ENCODE peak calls at places on chromosomes 6 and 20, in eight cellular contexts. T is lower lobe of right lung, H is SK-N-SH, J is GM20000, Z is OCI-LY7, Q is left lung, I is pancreas, P is psoas muscle. L is an unnamed sample.

GRCh38 chr20:50305636-50306477 is 115.2 kb downstream of the CEBPB start:
- DNase-seq in T (no peak), H (peak), J (no peak), Z (no peak), Q (no peak), I (no peak), P (peak), L (no peak)

GRCh38 chr6:4687989-4688947 is 87.9 kb upstream of the CDYL start:
- DNase-seq in T (no peak), H (no peak), J (no peak), Z (no peak), Q (peak), I (no peak), P (no peak), L (no peak)

GRCh38 chr6:119071576-119071975 is 6.9 kb downstream of the FAM184A start:
- DNase-seq in T (no peak), H (no peak), J (no peak), Z (no peak), Q (no peak), I (no peak), P (no peak), L (no peak)

GRCh38 chr6:89989742-89990141 is 95.5 kb downstream of the GJA10 start:
- DNase-seq in T (no peak), H (no peak), J (no peak), Z (no peak), Q (no peak), I (no peak), P (no peak), L (no peak)

GRCh38 chr6:39617023-39617422 is 108.2 kb downstream of the KIF6 start:
- DNase-seq in T (no peak), H (no peak), J (no peak), Z (no peak), Q (no peak), I (no peak), P (no peak), L (no peak)

GRCh38 chr6:13234130-13234529 is 94.2 kb downstream of the TBC1D7 start:
- DNase-seq in T (no peak), H (no peak), J (no peak), Z (no peak), Q (no peak), I (no peak), P (no peak), L (no peak)

GRCh38 chr20:39795401-39796272 is 833.5 kb downstream of the DHX35 start:
- DNase-seq in T (no peak), H (no peak), J (no peak), Z (no peak), Q (no peak), I (no peak), P (no peak), L (no peak)

GRCh38 chr6:96015791-96016776 is at the start of gene FUT9:
- DNase-seq in T (no peak), H (peak), J (no peak), Z (no peak), Q (no peak), I (peak), P (peak), L (no peak)

GRCh38 chr20:62167474-62167873 is 15.4 kb upstream of the MTG2 start:
- DNase-seq in T (no peak), H (no peak), J (no peak), Z (no peak), Q (no peak), I (peak), P (peak), L (no peak)

GRCh38 chr6:82842721-82843120 is 222.9 kb downstream of the UBE3D start:
- DNase-seq in T (no peak), H (no peak), J (no peak), Z (no peak), Q (no peak), I (no peak), P (no peak), L (no peak)

GRCh38 chr6:148414836-148415235 is 72.2 kb downstream of the SASH1 start:
- DNase-seq in T (no peak), H (no peak), J (no peak), Z (no peak), Q (no peak), I (no peak), P (no peak), L (no peak)

GRCh38 chr20:5844063-5844681 is 94.0 kb downstream of the SHLD1 start:
- DNase-seq in T (no peak), H (no peak), J (peak), Z (no peak), Q (no peak), I (no peak), P (no peak), L (peak)

GRCh38 chr6:90284745-90285481 is 11.7 kb downstream of the BACH2 start:
- DNase-seq in T (no peak), H (no peak), J (peak), Z (no peak), Q (no peak), I (no peak), P (no peak), L (peak)

GRCh38 chr6:2028457-2029038 is 216.9 kb downstream of the GMDS start:
- DNase-seq in T (no peak), H (no peak), J (peak), Z (peak), Q (no peak), I (no peak), P (no peak), L (no peak)

GRCh38 chr20:34163316-34163715 is 51.3 kb upstream of the EIF2S2 start:
- DNase-seq in T (no peak), H (no peak), J (no peak), Z (no peak), Q (no peak), I (no peak), P (no peak), L (no peak)

GRCh38 chr20:53870426-53871199 is 199.8 kb downstream of the BCAS1 start:
- DNase-seq in T (no peak), H (no peak), J (no peak), Z (peak), Q (no peak), I (no peak), P (no peak), L (no peak)

GRCh38 chr20:48066256-48066655 is 281.0 kb upstream of the SULF2 start:
- DNase-seq in T (no peak), H (no peak), J (no peak), Z (no peak), Q (no peak), I (no peak), P (no peak), L (no peak)

GRCh38 chr6:70371454-70372105 is 41.7 kb upstream of the FAM135A start:
- DNase-seq in T (no peak), H (peak), J (peak), Z (peak), Q (no peak), I (no peak), P (no peak), L (no peak)

GRCh38 chr6:156068870-156069269 is 613.2 kb upstream of the NOX3 start:
- DNase-seq in T (no peak), H (peak), J (no peak), Z (peak), Q (no peak), I (no peak), P (no peak), L (no peak)

GRCh38 chr6:163446529-163446928 is 32.0 kb downstream of the QKI start:
- DNase-seq in T (no peak), H (no peak), J (no peak), Z (no peak), Q (no peak), I (no peak), P (no peak), L (no peak)

GRCh38 chr6:163454425-163454824 is 39.9 kb downstream of the QKI start:
- DNase-seq in T (no peak), H (no peak), J (no peak), Z (no peak), Q (no peak), I (no peak), P (no peak), L (no peak)

GRCh38 chr6:163443985-163444553 is 29.6 kb downstream of the QKI start:
- DNase-seq in T (no peak), H (peak), J (no peak), Z (no peak), Q (no peak), I (no peak), P (no peak), L (no peak)

DNA sequence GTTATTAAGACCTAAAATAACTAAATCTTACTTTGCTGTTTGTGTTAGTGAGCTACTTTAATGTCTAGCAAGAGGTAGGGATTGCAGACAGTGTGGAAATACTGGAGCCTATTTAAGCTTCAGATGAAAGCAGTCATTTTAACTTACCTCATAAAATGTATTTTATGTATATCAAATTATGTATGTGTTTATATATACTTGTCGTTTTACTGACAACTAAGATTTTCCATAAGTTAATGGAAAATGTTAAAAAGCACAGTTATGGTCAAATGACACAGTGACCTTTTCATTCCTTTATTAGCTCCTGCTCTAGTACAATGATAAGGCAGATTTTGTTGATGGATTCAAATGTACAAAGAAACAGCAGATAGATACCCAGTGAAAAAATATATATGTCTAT is 34.6 kb downstream of the QKI start:
- DNase-seq in T (no peak), H (no peak), J (no peak), Z (no peak), Q (no peak), I (no peak), P (no peak), L (no peak)
- TF ChIP-seq CTCF in T (no peak), H (no peak), J (no peak), Z (no peak), Q (no peak), I (no peak), P (no peak), L (no peak)

GRCh38 chr6:125682939-125683338 is 66.5 kb upstream of the HEY2 start:
- DNase-seq in T (no peak), H (no peak), J (no peak), Z (no peak), Q (no peak), I (no peak), P (no peak), L (no peak)
- TF ChIP-seq CTCF in T (no peak), H (no peak), J (no peak), Z (no peak), Q (no peak), I (no peak), P (no peak), L (no peak)

GRCh38 chr6:37538107-37538506 is 38.4 kb upstream of the CCDC167 start:
- DNase-seq in T (no peak), H (no peak), J (peak), Z (no peak), Q (no peak), I (no peak), P (no peak), L (no peak)
- TF ChIP-seq CTCF in T (no peak), H (peak), J (peak), Z (peak), Q (no peak), I (no peak), P (peak), L (no peak)

GRCh38 chr6:27144740-27145079 is 102.8 kb upstream of the PRSS16 start:
- DNase-seq in T (no peak), H (no peak), J (no peak), Z (peak), Q (no peak), I (no peak), P (no peak), L (peak)
- TF ChIP-seq CTCF in T (no peak), H (no peak), J (no peak), Z (no peak), Q (no peak), I (no peak), P (no peak), L (no peak)

DNA sequence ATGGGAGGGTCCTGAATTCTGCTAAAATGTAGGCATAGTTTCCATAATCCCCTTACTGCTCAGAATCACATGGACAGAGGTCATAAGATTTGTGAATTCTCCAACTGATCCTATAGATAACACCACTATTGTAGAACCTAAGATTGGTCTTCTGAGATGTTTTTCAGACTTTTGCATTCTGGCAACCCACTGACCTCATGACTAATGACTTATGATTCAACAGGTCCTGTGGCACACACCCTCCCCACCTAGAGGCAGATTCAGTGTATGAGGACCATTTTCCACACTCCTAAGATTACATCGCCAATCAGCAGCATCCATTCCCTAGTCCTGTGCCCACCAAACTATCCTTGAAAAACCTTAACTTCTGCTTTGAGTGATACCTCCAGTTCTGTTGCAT is 207.2 kb downstream of the BTBD9 start:
- DNase-seq in T (no peak), H (no peak), J (no peak), Z (no peak), Q (no peak), I (no peak), P (no peak), L (peak)
- TF ChIP-seq CTCF in T (no peak), H (no peak), J (no peak), Z (no peak), Q (no peak), I (no peak), P (no peak), L (no peak)

GRCh38 chr6:128491041-128491642 is 29.3 kb downstream of the PTPRK start:
- DNase-seq in T (no peak), H (no peak), J (no peak), Z (no peak), Q (no peak), I (peak), P (no peak), L (no peak)

GRCh38 chr6:128487746-128488145 is 32.7 kb downstream of the PTPRK start:
- DNase-seq in T (no peak), H (no peak), J (no peak), Z (no peak), Q (no peak), I (no peak), P (no peak), L (no peak)

GRCh38 chr6:128483472-128484135 is 36.8 kb downstream of the PTPRK start:
- DNase-seq in T (no peak), H (no peak), J (no peak), Z (no peak), Q (no peak), I (no peak), P (no peak), L (no peak)

GRCh38 chr6:128482642-128483041 is 37.8 kb downstream of the PTPRK start:
- DNase-seq in T (no peak), H (no peak), J (no peak), Z (no peak), Q (no peak), I (no peak), P (no peak), L (no peak)

DNA sequence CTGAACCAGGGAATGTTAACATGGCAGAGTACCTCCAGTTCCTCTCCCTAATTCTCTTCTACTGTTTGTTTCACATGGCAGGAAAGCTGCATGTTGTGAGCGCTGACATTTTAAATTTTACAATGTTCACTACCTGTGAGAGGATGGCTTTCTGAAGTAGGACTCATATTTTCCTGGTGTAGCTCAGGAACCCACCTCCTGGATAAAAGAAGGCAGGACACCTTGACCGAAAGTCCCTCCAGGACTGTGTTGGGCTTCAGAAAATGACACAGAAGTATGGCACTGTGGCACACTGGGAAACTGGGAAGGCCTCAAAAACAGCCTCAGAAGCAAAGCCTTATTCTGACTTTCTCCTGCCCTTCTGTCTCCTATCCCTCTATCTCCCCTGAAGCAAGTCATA is 33.3 kb downstream of the PTPRK start:
- DNase-seq in T (no peak), H (no peak), J (no peak), Z (no peak), Q (no peak), I (no peak), P (no peak), L (no peak)
- TF ChIP-seq CTCF in T (peak), H (peak), J (no peak), Z (no peak), Q (no peak), I (no peak), P (no peak), L (no peak)

GRCh38 chr6:52641826-52642225 is 29.1 kb upstream of the TMEM14A start:
- DNase-seq in T (no peak), H (no peak), J (no peak), Z (no peak), Q (no peak), I (no peak), P (no peak), L (no peak)
- TF ChIP-seq CTCF in T (no peak), H (no peak), J (no peak), Z (no peak), Q (no peak), I (no peak), P (no peak), L (no peak)

DNA sequence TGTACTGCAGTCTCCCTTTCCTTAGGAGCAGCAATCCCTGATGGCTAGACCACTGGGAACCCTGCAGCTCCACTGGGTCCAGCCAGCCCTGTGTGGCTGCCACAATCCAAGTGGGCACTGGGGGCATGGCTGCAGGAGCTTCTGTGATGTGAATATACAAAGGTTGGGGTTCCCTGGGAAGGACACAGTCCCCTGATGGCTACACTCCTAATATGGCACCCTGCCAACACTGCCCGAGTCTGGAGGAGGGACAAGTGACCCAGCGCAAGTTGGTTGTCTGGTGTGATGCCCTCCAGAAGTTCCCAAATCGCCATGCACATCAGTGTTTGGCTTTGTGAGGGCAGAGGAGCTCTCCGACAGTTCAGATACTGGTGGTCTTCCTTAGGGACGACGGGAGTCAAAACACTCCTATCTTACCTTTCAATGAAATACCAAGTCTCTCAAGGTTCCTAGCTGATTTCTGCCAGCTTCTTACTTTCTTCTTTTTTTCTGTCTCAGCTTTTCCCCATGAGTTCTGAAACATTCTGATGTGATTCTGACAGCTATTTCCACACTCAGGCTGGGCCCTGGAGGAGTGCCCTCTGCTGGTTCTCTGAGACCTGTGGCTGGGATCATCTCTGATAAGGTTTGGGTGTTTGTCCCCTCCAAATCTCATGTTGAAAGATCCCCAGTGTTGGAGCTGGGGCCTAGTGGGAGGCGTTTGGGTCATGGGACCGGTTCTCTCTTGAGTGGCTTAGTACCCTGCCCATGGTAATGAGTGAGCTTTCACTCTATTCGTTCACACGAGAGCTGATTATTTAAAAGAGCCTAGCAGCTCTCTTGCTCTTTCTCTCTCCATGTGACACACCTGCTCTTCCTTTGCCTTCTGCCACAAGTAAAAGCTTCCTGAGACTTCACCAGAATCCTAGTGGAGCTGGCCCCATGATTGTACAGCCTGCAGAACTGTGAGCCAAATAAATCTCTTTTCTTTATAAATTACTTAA is 15.5 kb upstream of the ZFP57 start:
- DNase-seq in T (no peak), H (no peak), J (peak), Z (no peak), Q (no peak), I (no peak), P (no peak), L (peak)
- TF ChIP-seq CTCF in T (peak), H (peak), J (peak), Z (peak), Q (no peak), I (no peak), P (peak), L (no peak)